ENCODE peak calls at places on chromosomes 2 and 18, in nine cellular contexts. One of them, this sample, is unnamed.

GRCh38 chr2:166117491-166117890 is 10.3 kb downstream of the SCN1A start:
- DNase-seq in astrocyte of the spinal cord: no peak
- DNase-seq in glutamatergic neuron: no peak
- DNase-seq in GM13977: no peak
- DNase-seq in transverse colon: no peak
- DNase-seq in upper lobe of right lung: no peak
- DNase-seq in CD8-positive, alpha-beta T cell: no peak
- DNase-seq in endothelial cell: no peak
- DNase-seq in IMR-90: no peak
- DNase-seq in this sample: no peak

GRCh38 chr18:6396276-6396675 is 18.4 kb downstream of the L3MBTL4 start:
- DNase-seq in astrocyte of the spinal cord: no peak
- DNase-seq in glutamatergic neuron: no peak
- DNase-seq in GM13977: no peak
- DNase-seq in transverse colon: no peak
- DNase-seq in upper lobe of right lung: no peak
- DNase-seq in CD8-positive, alpha-beta T cell: no peak
- DNase-seq in endothelial cell: no peak
- DNase-seq in IMR-90: no peak
- DNase-seq in this sample: no peak

GRCh38 chr2:96146881-96147592 is 1.8 kb upstream of the DUSP2 start:
- DNase-seq in astrocyte of the spinal cord: no peak
- DNase-seq in glutamatergic neuron: no peak
- DNase-seq in GM13977: no peak
- DNase-seq in transverse colon: peak; percentile 6
- DNase-seq in upper lobe of right lung: peak; percentile 56
- DNase-seq in CD8-positive, alpha-beta T cell: no peak
- DNase-seq in endothelial cell: no peak
- DNase-seq in IMR-90: no peak
- DNase-seq in this sample: no peak

GRCh38 chr2:44952143-44952805 is 10.8 kb downstream of the SIX3 start:
- DNase-seq in astrocyte of the spinal cord: peak; percentile 53
- DNase-seq in glutamatergic neuron: peak; percentile 90
- DNase-seq in GM13977: peak; percentile 87
- DNase-seq in transverse colon: peak; percentile 24
- DNase-seq in upper lobe of right lung: no peak
- DNase-seq in CD8-positive, alpha-beta T cell: no peak
- DNase-seq in endothelial cell: peak; percentile 82
- DNase-seq in IMR-90: peak; percentile 34
- DNase-seq in this sample: no peak

GRCh38 chr2:28403388-28403956 is 10.8 kb downstream of the FOSL2 start:
- DNase-seq in astrocyte of the spinal cord: no peak
- DNase-seq in glutamatergic neuron: no peak
- DNase-seq in GM13977: no peak
- DNase-seq in transverse colon: no peak
- DNase-seq in upper lobe of right lung: no peak
- DNase-seq in CD8-positive, alpha-beta T cell: no peak
- DNase-seq in endothelial cell: no peak
- DNase-seq in IMR-90: no peak
- DNase-seq in this sample: no peak

GRCh38 chr2:147045113-147045512 is 799.7 kb upstream of the ACVR2A start:
- DNase-seq in astrocyte of the spinal cord: peak; percentile 57
- DNase-seq in glutamatergic neuron: peak; percentile 75
- DNase-seq in GM13977: peak; percentile 18
- DNase-seq in transverse colon: peak; percentile 60
- DNase-seq in upper lobe of right lung: peak; percentile 45
- DNase-seq in CD8-positive, alpha-beta T cell: peak; percentile 6
- DNase-seq in endothelial cell: peak; percentile 71
- DNase-seq in IMR-90: peak; percentile 22
- DNase-seq in this sample: peak; percentile 11

GRCh38 chr18:11676867-11677266 is 12.2 kb upstream of the GNAL start:
- DNase-seq in astrocyte of the spinal cord: no peak
- DNase-seq in glutamatergic neuron: no peak
- DNase-seq in GM13977: no peak
- DNase-seq in transverse colon: no peak
- DNase-seq in upper lobe of right lung: no peak
- DNase-seq in CD8-positive, alpha-beta T cell: no peak
- DNase-seq in endothelial cell: no peak
- DNase-seq in IMR-90: peak; percentile 5
- DNase-seq in this sample: no peak

GRCh38 chr2:217513256-217513655 is 489.5 kb downstream of the TNS1 start:
- DNase-seq in astrocyte of the spinal cord: no peak
- DNase-seq in glutamatergic neuron: no peak
- DNase-seq in GM13977: no peak
- DNase-seq in transverse colon: no peak
- DNase-seq in upper lobe of right lung: no peak
- DNase-seq in CD8-positive, alpha-beta T cell: no peak
- DNase-seq in endothelial cell: no peak
- DNase-seq in IMR-90: no peak
- DNase-seq in this sample: no peak

GRCh38 chr2:113167115-113167932 is 6.4 kb upstream of the PSD4 start:
- DNase-seq in astrocyte of the spinal cord: no peak
- DNase-seq in glutamatergic neuron: no peak
- DNase-seq in GM13977: no peak
- DNase-seq in transverse colon: peak; percentile 82
- DNase-seq in upper lobe of right lung: peak; percentile 78
- DNase-seq in CD8-positive, alpha-beta T cell: peak; percentile 38
- DNase-seq in endothelial cell: no peak
- DNase-seq in IMR-90: no peak
- DNase-seq in this sample: no peak

GRCh38 chr2:157246212-157247067 is 11.1 kb upstream of the GALNT5 start:
- DNase-seq in astrocyte of the spinal cord: peak; percentile 92
- DNase-seq in glutamatergic neuron: no peak
- DNase-seq in GM13977: peak; percentile 17
- DNase-seq in transverse colon: no peak
- DNase-seq in upper lobe of right lung: no peak
- DNase-seq in CD8-positive, alpha-beta T cell: no peak
- DNase-seq in endothelial cell: no peak
- DNase-seq in IMR-90: peak; percentile 93
- DNase-seq in this sample: no peak

DNA sequence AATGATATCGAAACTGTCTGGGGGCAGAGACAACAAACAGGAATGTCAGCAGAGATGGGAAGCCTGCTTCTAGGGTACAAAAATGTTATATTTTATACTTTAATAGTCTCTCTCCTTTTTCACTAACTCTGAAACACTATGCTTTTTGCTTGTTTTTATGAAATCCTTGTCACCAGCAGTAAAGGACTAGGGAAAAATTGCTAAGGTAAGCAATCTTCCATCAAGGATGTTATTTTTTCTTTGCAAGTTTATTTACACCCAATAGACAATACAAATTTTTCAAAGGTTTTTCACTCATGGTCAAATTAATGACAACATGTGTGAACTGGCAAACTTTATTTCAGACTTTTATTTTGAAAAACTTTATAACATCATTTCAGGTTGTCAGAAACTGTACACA is 1465.9 kb upstream of the NXPH2 start:
- DNase-seq in astrocyte of the spinal cord: no peak
- DNase-seq in glutamatergic neuron: no peak
- DNase-seq in GM13977: no peak
- DNase-seq in transverse colon: no peak
- DNase-seq in upper lobe of right lung: no peak
- DNase-seq in CD8-positive, alpha-beta T cell: no peak
- DNase-seq in endothelial cell: no peak
- DNase-seq in IMR-90: no peak
- DNase-seq in this sample: no peak
- TF ChIP-seq CTCF in astrocyte of the spinal cord: no peak
- TF ChIP-seq CTCF in glutamatergic neuron: no peak
- TF ChIP-seq CTCF in GM13977: no peak
- TF ChIP-seq CTCF in transverse colon: no peak
- TF ChIP-seq CTCF in upper lobe of right lung: no peak
- TF ChIP-seq CTCF in CD8-positive, alpha-beta T cell: no peak
- TF ChIP-seq CTCF in endothelial cell: no peak
- TF ChIP-seq CTCF in IMR-90: no peak
- TF ChIP-seq CTCF in this sample: no peak

GRCh38 chr2:9335322-9335754 is 88.0 kb downstream of the ITGB1BP1 start:
- DNase-seq in astrocyte of the spinal cord: no peak
- DNase-seq in glutamatergic neuron: no peak
- DNase-seq in GM13977: no peak
- DNase-seq in transverse colon: peak; percentile 88
- DNase-seq in upper lobe of right lung: no peak
- DNase-seq in CD8-positive, alpha-beta T cell: no peak
- DNase-seq in endothelial cell: no peak
- DNase-seq in IMR-90: no peak
- DNase-seq in this sample: no peak

GRCh38 chr2:9332853-9333245 is 90.5 kb downstream of the ITGB1BP1 start:
- DNase-seq in astrocyte of the spinal cord: no peak
- DNase-seq in glutamatergic neuron: no peak
- DNase-seq in GM13977: no peak
- DNase-seq in transverse colon: no peak
- DNase-seq in upper lobe of right lung: no peak
- DNase-seq in CD8-positive, alpha-beta T cell: no peak
- DNase-seq in endothelial cell: no peak
- DNase-seq in IMR-90: no peak
- DNase-seq in this sample: no peak

GRCh38 chr2:9336209-9336533 is 87.2 kb downstream of the ITGB1BP1 start:
- DNase-seq in astrocyte of the spinal cord: peak; percentile 57
- DNase-seq in glutamatergic neuron: no peak
- DNase-seq in GM13977: no peak
- DNase-seq in transverse colon: no peak
- DNase-seq in upper lobe of right lung: no peak
- DNase-seq in CD8-positive, alpha-beta T cell: no peak
- DNase-seq in endothelial cell: no peak
- DNase-seq in IMR-90: peak; percentile 60
- DNase-seq in this sample: no peak

GRCh38 chr2:9333591-9334171 is 89.6 kb downstream of the ITGB1BP1 start:
- DNase-seq in astrocyte of the spinal cord: peak; percentile 89
- DNase-seq in glutamatergic neuron: peak; percentile 40
- DNase-seq in GM13977: no peak
- DNase-seq in transverse colon: peak; percentile 72
- DNase-seq in upper lobe of right lung: no peak
- DNase-seq in CD8-positive, alpha-beta T cell: no peak
- DNase-seq in endothelial cell: peak; percentile 60
- DNase-seq in IMR-90: peak; percentile 91
- DNase-seq in this sample: peak; percentile 73

GRCh38 chr2:9334722-9335121 is 88.6 kb downstream of the ITGB1BP1 start:
- DNase-seq in astrocyte of the spinal cord: no peak
- DNase-seq in glutamatergic neuron: no peak
- DNase-seq in GM13977: no peak
- DNase-seq in transverse colon: no peak
- DNase-seq in upper lobe of right lung: no peak
- DNase-seq in CD8-positive, alpha-beta T cell: no peak
- DNase-seq in endothelial cell: no peak
- DNase-seq in IMR-90: no peak
- DNase-seq in this sample: no peak
- TF ChIP-seq CTCF in astrocyte of the spinal cord: no peak
- TF ChIP-seq CTCF in glutamatergic neuron: no peak
- TF ChIP-seq CTCF in GM13977: no peak
- TF ChIP-seq CTCF in transverse colon: no peak
- TF ChIP-seq CTCF in upper lobe of right lung: no peak
- TF ChIP-seq CTCF in CD8-positive, alpha-beta T cell: no peak
- TF ChIP-seq CTCF in endothelial cell: no peak
- TF ChIP-seq CTCF in IMR-90: no peak
- TF ChIP-seq CTCF in this sample: no peak

DNA sequence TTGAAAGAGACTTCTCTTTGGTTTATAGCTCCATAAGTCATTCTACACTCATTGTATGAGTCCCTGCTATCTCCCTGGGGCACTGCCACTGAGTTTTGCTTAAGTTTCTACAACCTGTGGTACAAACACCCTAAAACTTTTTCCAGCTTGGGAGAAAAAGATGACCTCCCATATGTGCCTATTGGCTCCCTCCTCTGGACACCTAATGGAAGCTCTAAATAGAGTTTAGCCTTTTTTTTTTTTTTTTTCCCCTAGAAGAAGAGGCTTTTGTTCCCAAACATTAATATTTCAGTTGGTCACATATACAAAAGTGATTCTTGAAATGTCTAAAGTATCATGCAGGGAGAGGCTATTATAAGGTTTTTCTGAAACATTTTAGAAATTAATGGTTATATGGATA is 547.2 kb upstream of the TMEFF2 start:
- DNase-seq in astrocyte of the spinal cord: no peak
- DNase-seq in glutamatergic neuron: no peak
- DNase-seq in GM13977: no peak
- DNase-seq in transverse colon: no peak
- DNase-seq in upper lobe of right lung: no peak
- DNase-seq in CD8-positive, alpha-beta T cell: no peak
- DNase-seq in endothelial cell: no peak
- DNase-seq in IMR-90: no peak
- DNase-seq in this sample: no peak
- TF ChIP-seq CTCF in astrocyte of the spinal cord: peak; percentile 26
- TF ChIP-seq CTCF in glutamatergic neuron: no peak
- TF ChIP-seq CTCF in GM13977: no peak
- TF ChIP-seq CTCF in transverse colon: no peak
- TF ChIP-seq CTCF in upper lobe of right lung: no peak
- TF ChIP-seq CTCF in CD8-positive, alpha-beta T cell: no peak
- TF ChIP-seq CTCF in endothelial cell: peak; percentile 27
- TF ChIP-seq CTCF in IMR-90: no peak
- TF ChIP-seq CTCF in this sample: peak; percentile 17

GRCh38 chr2:134988994-134989605 is 58.1 kb downstream of the MAP3K19 start:
- DNase-seq in astrocyte of the spinal cord: peak; percentile 44
- DNase-seq in glutamatergic neuron: no peak
- DNase-seq in GM13977: peak; percentile 41
- DNase-seq in transverse colon: no peak
- DNase-seq in upper lobe of right lung: no peak
- DNase-seq in CD8-positive, alpha-beta T cell: no peak
- DNase-seq in endothelial cell: no peak
- DNase-seq in IMR-90: peak; percentile 50
- DNase-seq in this sample: no peak
- TF ChIP-seq CTCF in astrocyte of the spinal cord: peak; percentile 41
- TF ChIP-seq CTCF in glutamatergic neuron: peak; percentile 31
- TF ChIP-seq CTCF in GM13977: peak; percentile 38
- TF ChIP-seq CTCF in transverse colon: peak; percentile 31
- TF ChIP-seq CTCF in upper lobe of right lung: peak; percentile 46
- TF ChIP-seq CTCF in CD8-positive, alpha-beta T cell: peak; percentile 40
- TF ChIP-seq CTCF in endothelial cell: peak; percentile 31
- TF ChIP-seq CTCF in IMR-90: peak; percentile 56
- TF ChIP-seq CTCF in this sample: peak; percentile 42

GRCh38 chr2:53424902-53425301 is 342.7 kb upstream of the CHAC2 start:
- DNase-seq in astrocyte of the spinal cord: no peak
- DNase-seq in glutamatergic neuron: no peak
- DNase-seq in GM13977: peak; percentile 6
- DNase-seq in transverse colon: no peak
- DNase-seq in upper lobe of right lung: no peak
- DNase-seq in CD8-positive, alpha-beta T cell: no peak
- DNase-seq in endothelial cell: no peak
- DNase-seq in IMR-90: no peak
- DNase-seq in this sample: no peak

GRCh38 chr2:53417385-53417784 is 350.2 kb upstream of the CHAC2 start:
- DNase-seq in astrocyte of the spinal cord: no peak
- DNase-seq in glutamatergic neuron: no peak
- DNase-seq in GM13977: no peak
- DNase-seq in transverse colon: no peak
- DNase-seq in upper lobe of right lung: no peak
- DNase-seq in CD8-positive, alpha-beta T cell: no peak
- DNase-seq in endothelial cell: no peak
- DNase-seq in IMR-90: no peak
- DNase-seq in this sample: no peak

DNA sequence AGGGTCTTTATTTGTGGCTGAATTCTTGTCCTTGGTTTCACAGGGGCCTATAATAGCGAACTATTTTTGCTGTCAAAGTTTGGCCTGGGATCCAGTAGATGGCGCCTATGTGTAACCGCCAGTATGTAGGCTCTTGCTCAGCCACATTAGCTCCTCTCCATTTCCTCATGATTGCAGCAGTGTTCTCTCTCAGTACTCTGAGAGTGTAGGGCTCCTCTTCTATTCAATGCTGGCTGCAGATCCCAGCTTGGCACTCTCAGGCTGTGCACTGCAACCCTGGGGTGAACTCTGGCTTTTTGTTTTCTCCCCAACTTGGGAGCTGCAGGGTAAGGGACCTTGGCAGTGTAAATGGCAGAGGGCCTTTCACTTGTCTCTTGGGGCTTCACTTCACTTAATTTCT is 344.6 kb upstream of the CHAC2 start:
- DNase-seq in astrocyte of the spinal cord: peak; percentile 62
- DNase-seq in glutamatergic neuron: peak; percentile 36
- DNase-seq in GM13977: peak; percentile 48
- DNase-seq in transverse colon: peak; percentile 22
- DNase-seq in upper lobe of right lung: no peak
- DNase-seq in CD8-positive, alpha-beta T cell: no peak
- DNase-seq in endothelial cell: peak; percentile 42
- DNase-seq in IMR-90: peak; percentile 59
- DNase-seq in this sample: peak; percentile 15
- TF ChIP-seq CTCF in astrocyte of the spinal cord: peak; percentile 75
- TF ChIP-seq CTCF in glutamatergic neuron: peak; percentile 5
- TF ChIP-seq CTCF in GM13977: peak; percentile 72
- TF ChIP-seq CTCF in transverse colon: peak; percentile 39
- TF ChIP-seq CTCF in upper lobe of right lung: peak; percentile 45
- TF ChIP-seq CTCF in CD8-positive, alpha-beta T cell: no peak
- TF ChIP-seq CTCF in endothelial cell: no peak
- TF ChIP-seq CTCF in IMR-90: peak; percentile 64
- TF ChIP-seq CTCF in this sample: peak; percentile 64

This sample was measured in LNCaP clone FGC.